ENCODE peak calls at places on chromosomes 7 and 10, in eight cellular contexts. O is neural progenitor cell, K is aorta, E is lung, R is transverse colon, A is lower lobe of right lung, H is upper lobe of right lung, G is hepatocyte. C is an unnamed sample.

GRCh38 chr7:101496017-101496416 is 133.1 kb downstream of the MYL10 start:
- DNase-seq in O (no peak), K (peak; percentile 32), E (no peak), R (no peak), A (no peak), H (no peak), G (no peak), C (no peak)

GRCh38 chr7:98821348-98821747 is 48.5 kb downstream of the TMEM130 start:
- DNase-seq in O (no peak), K (no peak), E (no peak), R (no peak), A (no peak), H (no peak), G (no peak), C (no peak)

GRCh38 chr7:141157138-141157765 is 83.4 kb downstream of the TMEM178B start:
- DNase-seq in O (no peak), K (no peak), E (no peak), R (no peak), A (no peak), H (no peak), G (no peak), C (no peak)

GRCh38 chr10:4708123-4708759 is 117.8 kb upstream of the AKR1E2 start:
- DNase-seq in O (peak; percentile 50), K (no peak), E (no peak), R (no peak), A (no peak), H (no peak), G (no peak), C (no peak)

GRCh38 chr7:44074349-44074695 is 8.0 kb downstream of the POLM start:
- DNase-seq in O (no peak), K (no peak), E (no peak), R (no peak), A (no peak), H (no peak), G (no peak), C (no peak)

GRCh38 chr7:22214000-22214399 is 143.0 kb downstream of the RAPGEF5 start:
- DNase-seq in O (no peak), K (no peak), E (no peak), R (no peak), A (no peak), H (no peak), G (no peak), C (no peak)

GRCh38 chr10:90652519-90652918 is 205.3 kb downstream of the HTR7 start:
- DNase-seq in O (peak; percentile 23), K (no peak), E (no peak), R (no peak), A (no peak), H (no peak), G (peak; percentile 44), C (no peak)

GRCh38 chr10:114749545-114749944 is 72.0 kb upstream of the FHIP2A start:
- DNase-seq in O (no peak), K (no peak), E (peak; percentile 49), R (no peak), A (peak; percentile 54), H (peak; percentile 68), G (peak; percentile 23), C (no peak)

GRCh38 chr10:46517541-46517940 is 38.9 kb downstream of the GPRIN2 start:
- DNase-seq in O (no peak), K (peak; percentile 12), E (no peak), R (no peak), A (peak; percentile 25), H (no peak), G (no peak), C (no peak)

GRCh38 chr10:79178614-79179403 is 110.0 kb downstream of the ZMIZ1 start:
- DNase-seq in O (peak; percentile 73), K (no peak), E (no peak), R (no peak), A (no peak), H (no peak), G (peak; percentile 71), C (no peak)

GRCh38 chr7:14854471-14854870 is 48.1 kb downstream of the DGKB start:
- DNase-seq in O (no peak), K (no peak), E (no peak), R (no peak), A (no peak), H (no peak), G (no peak), C (no peak)

GRCh38 chr10:89744021-89744420 is 42.6 kb downstream of the KIF20B start:
- DNase-seq in O (no peak), K (no peak), E (no peak), R (no peak), A (no peak), H (no peak), G (no peak), C (no peak)

GRCh38 chr10:117136391-117136975 is 1.6 kb downstream of the VAX1 start:
- DNase-seq in O (peak; percentile 36), K (no peak), E (no peak), R (no peak), A (no peak), H (no peak), G (no peak), C (no peak)

GRCh38 chr10:119542990-119543813 is 683 bp upstream of the RGS10 start:
- DNase-seq in O (peak; percentile 73), K (peak; percentile 78), E (no peak), R (peak; percentile 66), A (peak; percentile 70), H (peak; percentile 76), G (peak; percentile 50), C (peak; percentile 68)

GRCh38 chr10:100970076-100970913 is 991 bp downstream of the SEMA4G start:
- DNase-seq in O (peak; percentile 42), K (no peak), E (no peak), R (peak; percentile 87), A (no peak), H (no peak), G (peak; percentile 72), C (no peak)

GRCh38 chr7:117127585-117128168 is 174.4 kb downstream of the ST7 start:
- DNase-seq in O (peak; percentile 46), K (peak; percentile 50), E (peak; percentile 39), R (peak; percentile 49), A (no peak), H (no peak), G (peak; percentile 72), C (no peak)

GRCh38 chr10:74213571-74214162 is 62.6 kb downstream of the ADK start:
- DNase-seq in O (no peak), K (no peak), E (no peak), R (peak; percentile 25), A (no peak), H (peak; percentile 59), G (peak; percentile 18), C (peak; percentile 69)

GRCh38 chr7:130141858-130142653 is 63.1 kb downstream of the TMEM209 start:
- DNase-seq in O (peak; percentile 23), K (no peak), E (no peak), R (no peak), A (no peak), H (peak; percentile 70), G (no peak), C (no peak)

GRCh38 chr7:77338883-77339629 is 77.1 kb downstream of the GSAP start:
- DNase-seq in O (no peak), K (no peak), E (peak; percentile 47), R (no peak), A (peak; percentile 55), H (no peak), G (peak; percentile 27), C (no peak)

GRCh38 chr7:36299223-36299760 is 90.4 kb upstream of the ANLN start:
- DNase-seq in O (no peak), K (no peak), E (no peak), R (no peak), A (no peak), H (no peak), G (no peak), C (no peak)
- H3K27ac ChIP-seq in O (no peak overlapping the region), K (no peak overlapping the region), E (no peak overlapping the region), R (no peak overlapping the region), A (no peak overlapping the region), H (no peak overlapping the region), G (no peak overlapping the region), C (no peak overlapping the region)

GRCh38 chr7:30916255-30916654 is 4.6 kb downstream of the AQP1 start:
- DNase-seq in O (no peak), K (no peak), E (no peak), R (no peak), A (no peak), H (no peak), G (no peak), C (no peak)

GRCh38 chr7:30912986-30913671 is 1.5 kb downstream of the AQP1 start:
- DNase-seq in O (no peak), K (peak; percentile 40), E (no peak), R (no peak), A (no peak), H (no peak), G (no peak), C (no peak)

GRCh38 chr7:30915751-30916150 is 4.1 kb downstream of the AQP1 start:
- DNase-seq in O (no peak), K (peak; percentile 41), E (no peak), R (no peak), A (peak; percentile 23), H (no peak), G (no peak), C (no peak)

GRCh38 chr7:30913821-30914515 is 2.3 kb downstream of the AQP1 start:
- DNase-seq in O (no peak), K (peak; percentile 46), E (no peak), R (peak; percentile 42), A (no peak), H (no peak), G (peak; percentile 47), C (no peak)

GRCh38 chr7:30914611-30915601 is 3.3 kb downstream of the AQP1 start:
- DNase-seq in O (no peak), K (peak; percentile 87), E (no peak), R (no peak), A (peak; percentile 28), H (no peak), G (no peak), C (no peak)
- H3K27ac ChIP-seq in O (no peak overlapping the region), K (peak overlapping the region; percentile 79), E (peak overlapping the region; percentile 26), R (peak overlapping the region; percentile 82), A (peak overlapping the region; percentile 83), H (peak overlapping the region; percentile 81), G (peak overlapping the region; percentile 51), C (no peak overlapping the region)

GRCh38 chr7:23247602-23248335 is 1.2 kb downstream of the GPNMB start:
- DNase-seq in O (peak; percentile 9), K (peak; percentile 85), E (peak; percentile 39), R (peak; percentile 21), A (peak; percentile 74), H (peak; percentile 80), G (no peak), C (no peak)
- H3K27ac ChIP-seq in O (no peak overlapping the region), K (peak overlapping the region; percentile 61), E (peak overlapping the region; percentile 65), R (peak overlapping the region; percentile 57), A (peak overlapping the region; percentile 74), H (peak overlapping the region; percentile 71), G (no peak overlapping the region), C (no peak overlapping the region)

DNA sequence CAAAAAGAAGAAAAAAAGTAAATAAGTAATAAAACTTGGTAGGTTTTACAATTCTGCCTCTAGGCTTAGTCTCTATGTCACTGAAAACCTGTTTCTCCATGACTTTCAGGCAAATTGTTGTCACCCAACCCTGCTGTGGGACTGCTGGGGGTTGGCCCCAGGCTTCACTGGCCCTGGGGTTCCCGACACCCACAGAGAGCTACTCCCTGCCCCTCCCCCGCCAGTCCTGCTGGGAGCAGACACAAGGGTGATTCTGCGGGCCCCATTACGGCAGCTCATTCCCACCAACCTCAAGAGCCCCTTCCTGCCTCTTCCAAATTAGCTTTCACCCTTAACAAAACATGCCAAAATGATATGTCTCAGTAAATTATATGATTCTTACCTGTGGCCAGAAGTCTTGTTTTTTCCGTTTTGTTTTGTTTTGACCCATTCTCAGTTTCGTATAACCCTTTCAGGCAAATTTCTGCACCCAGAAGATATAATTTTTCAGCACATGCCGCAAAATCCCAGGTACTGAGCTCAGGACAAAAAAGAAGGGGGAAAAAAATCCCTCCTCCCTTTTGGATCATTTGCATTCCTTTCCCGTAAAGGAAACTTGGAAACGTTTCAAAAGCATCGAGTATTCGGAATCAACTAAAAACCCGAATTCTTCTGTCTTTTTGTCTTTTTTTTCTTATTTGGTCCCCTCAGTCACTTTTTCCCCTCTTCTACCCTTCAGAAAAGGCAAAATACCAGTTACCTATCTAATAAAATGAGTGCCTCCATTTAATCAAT is 27.8 kb downstream of the CHST15 start:
- DNase-seq in O (peak; percentile 34), K (peak; percentile 39), E (no peak), R (no peak), A (no peak), H (no peak), G (peak; percentile 57), C (no peak)
- H3K27ac ChIP-seq in O (no peak overlapping the region), K (no peak overlapping the region), E (no peak overlapping the region), R (peak overlapping the region; percentile 72), A (peak overlapping the region; percentile 28), H (peak overlapping the region; percentile 24), G (peak overlapping the region; percentile 46), C (no peak overlapping the region)